ENCODE peak calls at places on chromosomes 11 and 22, in eight cellular contexts. D, K, Y, Q, W, O, T and V are unnamed samples.

GRCh38 chr11:44886765-44887164 is 63.9 kb downstream of the TP53I11 start:
- DNase-seq in D (peak), K (no peak), Y (no peak), Q (no peak), W (no peak), O (no peak), T (no peak), V (no peak)

GRCh38 chr11:95585071-95585751 is 204.4 kb downstream of the FAM76B start:
- DNase-seq in D (peak), K (no peak), Y (no peak), Q (no peak), W (no peak), O (no peak), T (no peak), V (no peak)

GRCh38 chr11:122984186-122985011 is 2.8 kb upstream of the BSX start:
- DNase-seq in D (no peak), K (no peak), Y (no peak), Q (no peak), W (no peak), O (no peak), T (no peak), V (no peak)

GRCh38 chr11:2363816-2364370 is 13.2 kb upstream of the CD81 start:
- DNase-seq in D (no peak), K (no peak), Y (no peak), Q (no peak), W (no peak), O (no peak), T (no peak), V (no peak)

GRCh38 chr22:32478994-32479393 is 4.4 kb downstream of the FBXO7 start:
- DNase-seq in D (peak), K (no peak), Y (no peak), Q (no peak), W (no peak), O (no peak), T (no peak), V (no peak)

GRCh38 chr22:50530280-50530856 is 556 bp upstream of the TYMP start:
- DNase-seq in D (peak), K (peak), Y (peak), Q (peak), W (peak), O (peak), T (peak), V (peak)

GRCh38 chr11:41050791-41051190 is 408.7 kb downstream of the LRRC4C start:
- DNase-seq in D (no peak), K (no peak), Y (no peak), Q (no peak), W (no peak), O (no peak), T (no peak), V (no peak)

GRCh38 chr11:64268028-64268686 is 16.3 kb downstream of the BAD start:
- DNase-seq in D (no peak), K (no peak), Y (peak), Q (peak), W (no peak), O (no peak), T (no peak), V (peak)

GRCh38 chr11:16239130-16240105 is 116.9 kb downstream of the SOX6 start:
- DNase-seq in D (peak), K (no peak), Y (no peak), Q (no peak), W (no peak), O (no peak), T (no peak), V (no peak)

GRCh38 chr11:30488304-30488998 is 97.7 kb downstream of the MPPED2 start:
- DNase-seq in D (peak), K (no peak), Y (peak), Q (no peak), W (no peak), O (peak), T (no peak), V (peak)

GRCh38 chr11:6321961-6322362 is 1.7 kb upstream of the CAVIN3 start:
- DNase-seq in D (peak), K (no peak), Y (no peak), Q (no peak), W (no peak), O (no peak), T (no peak), V (no peak)

GRCh38 chr11:87897079-87897478 is 278.2 kb downstream of the RAB38 start:
- DNase-seq in D (no peak), K (no peak), Y (no peak), Q (no peak), W (no peak), O (no peak), T (no peak), V (no peak)

GRCh38 chr11:117366875-117367274 is 39.2 kb downstream of the CEP164 start:
- DNase-seq in D (no peak), K (no peak), Y (no peak), Q (no peak), W (no peak), O (no peak), T (no peak), V (no peak)

GRCh38 chr11:93732237-93732892 is 8.9 kb downstream of the TAF1D start:
- DNase-seq in D (no peak), K (no peak), Y (no peak), Q (no peak), W (no peak), O (no peak), T (no peak), V (no peak)

GRCh38 chr22:33573479-33573878 is 346.8 kb downstream of the LARGE1 start:
- DNase-seq in D (no peak), K (no peak), Y (no peak), Q (no peak), W (no peak), O (no peak), T (no peak), V (no peak)

GRCh38 chr11:34754171-34754823 is 133.4 kb downstream of the EHF start:
- DNase-seq in D (no peak), K (no peak), Y (no peak), Q (no peak), W (no peak), O (no peak), T (no peak), V (peak)

GRCh38 chr11:79150966-79151365 is 289.9 kb downstream of the TENM4 start:
- DNase-seq in D (peak), K (no peak), Y (no peak), Q (no peak), W (no peak), O (no peak), T (no peak), V (no peak)

GRCh38 chr11:11973866-11974265 is 34.6 kb downstream of the DKK3 start:
- DNase-seq in D (peak), K (no peak), Y (no peak), Q (no peak), W (no peak), O (peak), T (no peak), V (no peak)

GRCh38 chr11:2358754-2359444 is 18.2 kb upstream of the CD81 start:
- DNase-seq in D (no peak), K (peak), Y (no peak), Q (no peak), W (no peak), O (no peak), T (no peak), V (no peak)

GRCh38 chr11:22192642-22193347 is at the start of gene ANO5:
- DNase-seq in D (no peak), K (no peak), Y (peak), Q (peak), W (peak), O (peak), T (peak), V (peak)

GRCh38 chr11:65274734-65275682 is 13.2 kb downstream of the POLA2 start:
- DNase-seq in D (peak), K (peak), Y (peak), Q (peak), W (peak), O (peak), T (peak), V (peak)

GRCh38 chr11:122709042-122709760 is 53.7 kb downstream of the UBASH3B start:
- DNase-seq in D (peak), K (no peak), Y (no peak), Q (no peak), W (no peak), O (no peak), T (no peak), V (no peak)

GRCh38 chr22:27438271-27438980 is 363.1 kb downstream of the MN1 start:
- DNase-seq in D (peak), K (no peak), Y (peak), Q (no peak), W (peak), O (peak), T (no peak), V (peak)

GRCh38 chr22:24459911-24460310 is 32.5 kb downstream of the ADORA2A start:
- DNase-seq in D (no peak), K (no peak), Y (no peak), Q (no peak), W (no peak), O (no peak), T (no peak), V (no peak)
- TF ChIP-seq POLR2A in D (no peak), K (no peak), Y (no peak), Q (no peak), W (no peak), O (no peak), T (no peak), V (no peak)

GRCh38 chr11:43879789-43880639 is 617 bp upstream of the ALKBH3 start:
- DNase-seq in D (no peak), K (no peak), Y (no peak), Q (no peak), W (no peak), O (no peak), T (no peak), V (no peak)

GRCh38 chr11:43874738-43875137 is 5.9 kb upstream of the ALKBH3 start:
- DNase-seq in D (no peak), K (no peak), Y (no peak), Q (no peak), W (no peak), O (no peak), T (no peak), V (no peak)

GRCh38 chr11:43880640-43881159 is at the start of gene ALKBH3:
- DNase-seq in D (peak), K (peak), Y (peak), Q (peak), W (peak), O (peak), T (peak), V (peak)
- TF ChIP-seq POLR2A in D (no peak), K (no peak), Y (no peak), Q (peak), W (peak), O (no peak), T (peak), V (no peak)

DNA sequence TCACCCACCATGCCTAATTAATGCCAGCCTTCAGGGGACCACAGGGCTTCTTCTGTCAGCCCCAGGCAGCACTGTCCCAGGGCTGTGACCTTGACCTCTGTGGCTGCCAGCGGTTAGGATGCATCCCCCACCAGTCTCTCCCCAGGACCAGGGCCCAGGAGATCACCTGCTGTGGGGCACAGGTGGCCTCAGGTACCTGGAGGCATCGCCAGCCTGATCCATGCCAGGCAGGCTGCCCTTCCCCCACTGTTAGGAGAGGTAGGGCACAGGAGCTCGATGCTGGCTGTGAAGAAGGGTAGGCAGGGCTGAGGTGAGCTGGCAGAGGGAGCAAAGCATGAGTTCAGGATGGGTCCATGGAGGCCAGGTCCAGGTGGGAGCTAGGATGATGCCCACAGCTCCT is 16.7 kb upstream of the MDK start:
- DNase-seq in D (no peak), K (no peak), Y (no peak), Q (no peak), W (no peak), O (no peak), T (no peak), V (no peak)
- TF ChIP-seq POLR2A in D (no peak), K (no peak), Y (no peak), Q (no peak), W (no peak), O (no peak), T (no peak), V (no peak)

DNA sequence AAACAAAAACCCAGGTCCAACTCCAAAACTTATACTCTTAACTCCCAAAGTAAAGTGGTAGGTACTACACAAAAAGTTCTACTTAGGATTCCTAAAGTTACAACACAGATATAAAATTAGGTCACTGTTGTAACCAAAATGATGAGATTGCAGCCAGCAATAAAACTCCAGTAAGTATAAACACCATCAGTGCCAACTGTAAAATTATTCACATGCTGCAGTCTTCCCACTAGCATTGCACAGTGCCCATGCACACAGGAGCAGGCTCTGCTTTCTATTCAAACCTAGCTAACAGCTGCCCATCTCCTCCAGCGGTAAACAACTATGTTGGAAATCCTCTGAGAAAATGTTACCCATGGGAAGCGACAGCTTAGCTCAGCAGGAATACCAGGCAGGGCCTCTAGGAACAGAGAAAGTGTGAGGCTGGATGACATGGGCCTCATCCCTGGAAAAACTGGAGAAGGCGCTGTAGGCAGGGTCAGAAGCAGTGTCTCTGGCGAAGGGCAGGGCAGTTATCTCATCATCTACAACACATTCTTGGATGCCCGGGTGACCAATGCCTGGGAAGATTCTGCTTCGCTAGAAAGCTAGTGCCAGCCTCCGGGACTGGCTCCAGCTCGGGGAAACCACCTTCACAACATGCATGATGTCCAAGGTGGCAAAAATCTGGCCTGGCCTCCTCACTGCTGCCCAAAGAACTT is 9.1 kb downstream of the CPT1A start:
- DNase-seq in D (no peak), K (no peak), Y (peak), Q (no peak), W (no peak), O (peak), T (no peak), V (peak)
- TF ChIP-seq POLR2A in D (no peak), K (no peak), Y (no peak), Q (no peak), W (no peak), O (no peak), T (no peak), V (no peak)

DNA sequence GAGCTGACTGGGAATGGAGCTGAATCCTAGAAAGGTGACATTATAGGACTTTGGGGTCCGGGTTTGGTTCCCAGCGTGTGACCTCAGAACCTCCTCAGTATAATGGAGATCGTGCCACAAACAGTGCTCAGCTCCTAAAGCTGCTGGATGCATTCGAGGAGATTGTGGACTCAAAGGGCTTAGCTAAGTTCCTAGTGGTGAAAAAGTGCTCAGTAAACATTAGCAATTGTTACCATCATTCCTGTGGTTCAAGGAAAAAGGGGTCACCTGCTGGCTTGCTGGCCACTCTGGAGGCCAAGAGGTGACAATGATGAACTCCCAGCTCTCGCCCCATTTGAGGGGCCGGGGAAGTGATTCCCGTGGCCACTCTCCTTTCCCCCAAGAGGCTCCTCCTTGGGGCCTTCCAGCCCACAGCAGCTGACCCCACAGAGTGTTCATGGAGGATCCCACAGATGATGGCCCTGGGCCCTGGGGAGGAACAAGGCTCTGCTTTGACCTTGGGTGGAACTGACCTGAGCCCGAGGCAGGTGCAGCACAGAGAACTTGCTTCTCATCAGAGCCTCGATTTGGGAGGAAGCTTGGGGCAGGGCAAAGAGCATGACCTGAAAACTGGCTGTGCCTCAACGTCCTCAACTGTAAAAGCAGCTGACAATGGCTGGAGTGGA is 40.1 kb downstream of the TRIM29 start:
- DNase-seq in D (no peak), K (no peak), Y (no peak), Q (no peak), W (no peak), O (no peak), T (no peak), V (no peak)
- TF ChIP-seq POLR2A in D (no peak), K (no peak), Y (no peak), Q (no peak), W (no peak), O (no peak), T (no peak), V (no peak)

GRCh38 chr11:67470337-67471002 is 1.4 kb upstream of the TMEM134 start:
- DNase-seq in D (no peak), K (no peak), Y (no peak), Q (no peak), W (no peak), O (no peak), T (no peak), V (no peak)

GRCh38 chr11:67466962-67467771 is 1.9 kb downstream of the TMEM134 start:
- DNase-seq in D (no peak), K (no peak), Y (no peak), Q (no peak), W (no peak), O (no peak), T (no peak), V (no peak)

GRCh38 chr11:67468509-67468834 is 579 bp downstream of the TMEM134 start:
- DNase-seq in D (no peak), K (no peak), Y (no peak), Q (no peak), W (no peak), O (no peak), T (no peak), V (no peak)

GRCh38 chr11:67468056-67468455 is 995 bp downstream of the TMEM134 start:
- DNase-seq in D (no peak), K (no peak), Y (peak), Q (no peak), W (peak), O (peak), T (no peak), V (peak)

GRCh38 chr11:67468835-67469811 is at the start of gene TMEM134:
- DNase-seq in D (peak), K (peak), Y (peak), Q (peak), W (peak), O (peak), T (peak), V (peak)
- TF ChIP-seq POLR2A in D (peak), K (peak), Y (peak), Q (peak), W (peak), O (no peak), T (peak), V (peak)